ENCODE peak calls at places on chromosome 19, in eight cellular contexts. J is effector memory CD4-positive, alpha-beta T cell; U is body of pancreas; V is ascending aorta; A is NT2/D1; B is mesenchymal stem cell; R is IMR-90; G is tibial artery. M is an unnamed sample. For H3K36me3, the result is how much of the 10 kb centered on the place peaks cover.

GRCh38 chr19:33404506-33404905 is 31.0 kb downstream of the CEBPG start:
- DNase-seq in J (no peak), U (peak), V (no peak), A (no peak), B (no peak), R (no peak), G (peak), M (no peak)

GRCh38 chr19:16594131-16594586 is 21.9 kb upstream of the SLC35E1 start:
- DNase-seq in J (peak), U (no peak), V (no peak), A (no peak), B (no peak), R (no peak), G (no peak), M (peak)

GRCh38 chr19:47702671-47703070 is 10.6 kb upstream of the EHD2 start:
- DNase-seq in J (no peak), U (no peak), V (no peak), A (no peak), B (no peak), R (no peak), G (no peak), M (no peak)

GRCh38 chr19:4025317-4025716 is 17.8 kb downstream of the PIAS4 start:
- DNase-seq in J (no peak), U (no peak), V (no peak), A (no peak), B (no peak), R (no peak), G (no peak), M (no peak)

GRCh38 chr19:14003279-14004051 is 2.7 kb downstream of the RFX1 start:
- DNase-seq in J (no peak), U (no peak), V (no peak), A (no peak), B (no peak), R (no peak), G (no peak), M (no peak)

GRCh38 chr19:30228726-30229523 is 143.3 kb upstream of the ZNF536 start:
- DNase-seq in J (no peak), U (no peak), V (no peak), A (no peak), B (no peak), R (peak), G (no peak), M (no peak)

GRCh38 chr19:2775556-2776430 is 7.3 kb downstream of the SGTA start:
- DNase-seq in J (peak), U (peak), V (peak), A (no peak), B (peak), R (peak), G (peak), M (peak)

GRCh38 chr19:31127132-31127967 is 221.9 kb downstream of the TSHZ3 start:
- DNase-seq in J (no peak), U (no peak), V (no peak), A (no peak), B (peak), R (peak), G (no peak), M (no peak)

GRCh38 chr19:5083547-5083965 is 114.6 kb downstream of the KDM4B start:
- DNase-seq in J (no peak), U (no peak), V (no peak), A (no peak), B (peak), R (no peak), G (peak), M (no peak)

GRCh38 chr19:45405435-45406164 is 731 bp upstream of the PPP1R13L start:
- DNase-seq in J (peak), U (peak), V (peak), A (no peak), B (peak), R (peak), G (peak), M (peak)

GRCh38 chr19:18123819-18124218 is 26.2 kb downstream of the MAST3 start:
- DNase-seq in J (no peak), U (no peak), V (no peak), A (no peak), B (no peak), R (no peak), G (no peak), M (no peak)

GRCh38 chr19:7605490-7606222 is 10.0 kb downstream of the CAMSAP3 start:
- DNase-seq in J (no peak), U (no peak), V (no peak), A (peak), B (peak), R (no peak), G (no peak), M (peak)

GRCh38 chr19:18682807-18683108 is 722 bp upstream of the CRTC1 start:
- DNase-seq in J (no peak), U (no peak), V (no peak), A (no peak), B (no peak), R (no peak), G (no peak), M (no peak)

GRCh38 chr19:15248648-15249559 is 16.7 kb upstream of the EPHX3 start:
- DNase-seq in J (no peak), U (peak), V (peak), A (no peak), B (peak), R (peak), G (peak), M (no peak)

GRCh38 chr19:1655992-1656608 is 3.7 kb upstream of the TCF3 start:
- DNase-seq in J (no peak), U (no peak), V (no peak), A (no peak), B (no peak), R (no peak), G (no peak), M (no peak)

GRCh38 chr19:30144242-30144758 is 202.3 kb downstream of the URI1 start:
- DNase-seq in J (no peak), U (no peak), V (no peak), A (no peak), B (no peak), R (no peak), G (no peak), M (no peak)

GRCh38 chr19:27719034-27719433 is 1493.9 kb downstream of the UQCRFS1 start:
- DNase-seq in J (no peak), U (no peak), V (no peak), A (no peak), B (no peak), R (no peak), G (no peak), M (no peak)

GRCh38 chr19:3674784-3675183 is 25.5 kb downstream of the PIP5K1C start:
- DNase-seq in J (no peak), U (no peak), V (no peak), A (no peak), B (no peak), R (no peak), G (no peak), M (no peak)

GRCh38 chr19:14901675-14902260 is 15.8 kb upstream of the OR7A17 start:
- DNase-seq in J (no peak), U (no peak), V (no peak), A (no peak), B (no peak), R (no peak), G (no peak), M (no peak)

GRCh38 chr19:16930753-16931152 is 42.0 kb downstream of the F2RL3 start:
- DNase-seq in J (no peak), U (no peak), V (no peak), A (no peak), B (no peak), R (no peak), G (no peak), M (no peak)

GRCh38 chr19:6674868-6675305 is 4.9 kb upstream of the TNFSF14 start:
- DNase-seq in J (peak), U (peak), V (peak), A (peak), B (peak), R (peak), G (peak), M (peak)

GRCh38 chr19:38023245-38023644 is 116.2 kb downstream of the SIPA1L3 start:
- DNase-seq in J (no peak), U (no peak), V (no peak), A (no peak), B (peak), R (peak), G (no peak), M (no peak)

GRCh38 chr19:37983916-37984315 is 76.9 kb downstream of the SIPA1L3 start:
- DNase-seq in J (no peak), U (no peak), V (no peak), A (no peak), B (no peak), R (no peak), G (no peak), M (no peak)

GRCh38 chr19:37817180-37817911 is 38.0 kb upstream of the ZNF573 start:
- DNase-seq in J (peak), U (peak), V (no peak), A (peak), B (no peak), R (peak), G (peak), M (no peak)

GRCh38 chr19:15812059-15812722 is 3.3 kb downstream of the OR10H1 start:
- DNase-seq in J (peak), U (no peak), V (no peak), A (no peak), B (no peak), R (no peak), G (no peak), M (peak)

GRCh38 chr19:29302002-29302928 is 89.3 kb upstream of the UQCRFS1 start:
- DNase-seq in J (no peak), U (no peak), V (no peak), A (no peak), B (no peak), R (no peak), G (no peak), M (no peak)

GRCh38 chr19:16369306-16369663 is 44.7 kb downstream of the KLF2 start:
- DNase-seq in J (no peak), U (no peak), V (no peak), A (no peak), B (no peak), R (no peak), G (no peak), M (no peak)

GRCh38 chr19:17466487-17466850 is 3.9 kb upstream of the SLC27A1 start:
- DNase-seq in J (no peak), U (no peak), V (no peak), A (no peak), B (no peak), R (no peak), G (no peak), M (no peak)

GRCh38 chr19:7210359-7210758 is 83.9 kb downstream of the INSR start:
- DNase-seq in J (no peak), U (no peak), V (no peak), A (no peak), B (no peak), R (no peak), G (no peak), M (no peak)

GRCh38 chr19:15421726-15422260 is 3.0 kb upstream of the AKAP8L start:
- DNase-seq in J (no peak), U (peak), V (no peak), A (no peak), B (no peak), R (no peak), G (no peak), M (no peak)

GRCh38 chr19:29761575-29762225 is 46.6 kb upstream of the C19orf12 start:
- DNase-seq in J (no peak), U (no peak), V (no peak), A (no peak), B (no peak), R (no peak), G (no peak), M (no peak)

GRCh38 chr19:45189971-45190370 is 11.4 kb downstream of the BLOC1S3 start:
- DNase-seq in J (no peak), U (no peak), V (no peak), A (no peak), B (no peak), R (no peak), G (no peak), M (no peak)

GRCh38 chr19:5953034-5953589 is 24.8 kb downstream of the RANBP3 start:
- DNase-seq in J (no peak), U (no peak), V (no peak), A (no peak), B (peak), R (peak), G (no peak), M (no peak)

GRCh38 chr19:6680141-6680540 is 10.2 kb upstream of the TNFSF14 start:
- DNase-seq in J (no peak), U (no peak), V (no peak), A (no peak), B (no peak), R (no peak), G (no peak), M (no peak)

GRCh38 chr19:41606215-41606837 is 20.5 kb downstream of the CEACAM4 start:
- DNase-seq in J (no peak), U (no peak), V (no peak), A (no peak), B (no peak), R (no peak), G (no peak), M (no peak)

GRCh38 chr19:355134-355533 is 10.5 kb upstream of the MIER2 start:
- DNase-seq in J (no peak), U (no peak), V (no peak), A (no peak), B (no peak), R (no peak), G (no peak), M (no peak)

GRCh38 chr19:38773469-38774177 is at the start of gene LGALS7:
- DNase-seq in J (no peak), U (no peak), V (no peak), A (no peak), B (no peak), R (no peak), G (no peak), M (no peak)

GRCh38 chr19:17054746-17055145 is 20.5 kb downstream of the HAUS8 start:
- DNase-seq in J (no peak), U (no peak), V (no peak), A (no peak), B (no peak), R (no peak), G (no peak), M (no peak)

GRCh38 chr19:39030854-39031367 is 1.4 kb downstream of the FBXO27 start:
- DNase-seq in J (no peak), U (no peak), V (no peak), A (no peak), B (no peak), R (no peak), G (no peak), M (no peak)

GRCh38 chr19:51250786-51251452 is at the start of gene SIGLECL1:
- DNase-seq in J (no peak), U (no peak), V (no peak), A (no peak), B (no peak), R (no peak), G (no peak), M (no peak)

GRCh38 chr19:51247972-51248371 is 2.9 kb upstream of the SIGLECL1 start:
- DNase-seq in J (no peak), U (no peak), V (no peak), A (no peak), B (no peak), R (no peak), G (no peak), M (no peak)

GRCh38 chr19:51256053-51256682 is 5.3 kb downstream of the SIGLECL1 start:
- DNase-seq in J (no peak), U (no peak), V (no peak), A (no peak), B (no peak), R (no peak), G (no peak), M (no peak)

GRCh38 chr19:51253088-51253806 is 2.4 kb downstream of the SIGLECL1 start:
- DNase-seq in J (no peak), U (no peak), V (no peak), A (no peak), B (no peak), R (no peak), G (no peak), M (no peak)

GRCh38 chr19:51251453-51251790 is 542 bp downstream of the SIGLECL1 start:
- DNase-seq in J (no peak), U (no peak), V (no peak), A (no peak), B (no peak), R (no peak), G (no peak), M (no peak)
- H3K36me3 ChIP-seq in J (under half), U (under half), V (under half), A (under half), B (under half), R (under half), G (under half), M (under half)

GRCh38 chr19:49118565-49119410 is at the start of gene C19orf73:
- DNase-seq in J (peak), U (peak), V (peak), A (peak), B (peak), R (peak), G (peak), M (peak)

GRCh38 chr19:49120868-49121267 is 1.5 kb downstream of the PPFIA3 start:
- DNase-seq in J (no peak), U (no peak), V (no peak), A (no peak), B (no peak), R (no peak), G (no peak), M (no peak)

GRCh38 chr19:49117677-49118564 is 1.0 kb downstream of the C19orf73 start:
- DNase-seq in J (no peak), U (no peak), V (no peak), A (no peak), B (no peak), R (no peak), G (no peak), M (no peak)

GRCh38 chr19:49119411-49120324 is at the start of gene PPFIA3:
- DNase-seq in J (peak), U (peak), V (no peak), A (no peak), B (peak), R (peak), G (peak), M (no peak)

GRCh38 chr19:49120325-49120683 is 960 bp downstream of the PPFIA3 start:
- DNase-seq in J (no peak), U (no peak), V (no peak), A (no peak), B (no peak), R (no peak), G (no peak), M (no peak)
- H3K4me3 ChIP-seq in J (peak), U (no peak), V (peak), A (peak), B (no peak), R (no peak), G (peak), M (no peak)

GRCh38 chr19:23098286-23098685 is 18.5 kb upstream of the ZNF730 start:
- DNase-seq in J (no peak), U (no peak), V (no peak), A (no peak), B (no peak), R (no peak), G (no peak), M (no peak)

GRCh38 chr19:23095406-23095805 is 21.4 kb upstream of the ZNF730 start:
- DNase-seq in J (no peak), U (no peak), V (no peak), A (no peak), B (no peak), R (no peak), G (no peak), M (no peak)

GRCh38 chr19:23099966-23100365 is 16.9 kb upstream of the ZNF730 start:
- DNase-seq in J (no peak), U (no peak), V (no peak), A (no peak), B (no peak), R (no peak), G (no peak), M (no peak)

GRCh38 chr19:23101241-23101640 is 15.6 kb upstream of the ZNF730 start:
- DNase-seq in J (no peak), U (no peak), V (no peak), A (no peak), B (no peak), R (no peak), G (no peak), M (no peak)

GRCh38 chr19:23098988-23099387 is 17.8 kb upstream of the ZNF730 start:
- DNase-seq in J (no peak), U (no peak), V (no peak), A (no peak), B (no peak), R (no peak), G (no peak), M (no peak)
- H3K36me3 ChIP-seq in J (under half), U (under half), V (under half), A (half or more), B (under half), R (under half), G (under half), M (under half)

GRCh38 chr19:9937001-9937411 is 691 bp upstream of the OLFM2 start:
- DNase-seq in J (no peak), U (no peak), V (no peak), A (no peak), B (no peak), R (no peak), G (no peak), M (no peak)
- H3K4me3 ChIP-seq in J (no peak), U (no peak), V (peak), A (peak), B (no peak), R (no peak), G (no peak), M (no peak)

DNA sequence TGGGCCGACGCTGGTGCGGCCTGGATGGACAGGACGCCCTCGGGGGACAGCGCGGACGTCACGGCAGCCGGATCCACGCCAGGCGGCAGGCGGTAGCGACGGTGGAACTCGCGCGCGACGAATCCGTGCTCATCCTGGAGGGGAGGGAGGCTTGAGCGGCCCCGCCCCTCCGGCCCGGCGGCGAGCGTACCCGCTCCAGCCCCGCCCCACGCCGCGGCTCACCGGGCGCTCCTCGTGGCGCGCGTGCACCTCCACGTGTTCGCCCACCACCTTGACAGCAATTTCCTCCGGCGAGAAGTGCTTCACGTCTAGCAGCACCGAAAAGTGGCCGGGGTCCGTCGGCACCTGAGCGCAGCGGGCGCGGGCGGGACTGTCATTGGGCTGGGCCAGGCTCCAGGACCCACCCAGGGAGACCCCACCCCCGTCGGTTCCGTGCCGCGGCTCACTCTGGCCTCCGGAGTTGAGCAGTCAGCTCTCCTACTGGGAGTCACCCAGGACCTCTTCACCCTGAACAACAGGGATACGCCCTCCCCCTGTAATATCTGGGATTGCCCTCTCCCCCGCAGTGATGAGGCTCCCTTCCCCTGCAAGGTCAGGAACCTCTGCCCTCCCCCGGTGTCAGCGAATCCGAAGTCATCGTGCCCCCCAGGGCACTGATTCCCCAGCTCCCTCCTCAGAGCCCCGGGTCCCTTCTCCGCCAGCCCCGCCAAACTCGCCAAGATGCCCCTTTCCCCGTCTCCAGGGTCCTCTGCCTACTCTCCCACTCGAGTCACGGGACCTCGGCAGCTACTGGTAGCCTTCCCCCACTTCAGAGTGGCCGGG is 1.1 kb downstream of the HSPB6 start:
- DNase-seq in J (peak), U (peak), V (peak), A (no peak), B (peak), R (peak), G (peak), M (peak)
- H3K36me3 ChIP-seq in J (under half), U (under half), V (under half), A (under half), B (under half), R (under half), G (under half), M (under half)

M was measured in CD4-positive, CD25-positive, alpha-beta regulatory T cell.